ENCODE peak calls at places on chromosomes 7 and 10, in nine cellular contexts. X, K, M, A, T, Z, S, Y and B are unnamed samples.

GRCh38 chr10:7007575-7008190 is 403.2 kb downstream of the SFMBT2 start:
- DNase-seq in X (no peak), K (no peak), M (no peak), A (no peak), T (no peak), Z (no peak), S (no peak), Y (no peak), B (no peak)

GRCh38 chr7:95687759-95688343 is 84.5 kb upstream of the DYNC1I1 start:
- DNase-seq in X (peak; percentile 39), K (no peak), M (no peak), A (no peak), T (no peak), Z (peak; percentile 60), S (peak; percentile 52), Y (no peak), B (peak; percentile 48)

GRCh38 chr10:103820101-103821062 is 35.0 kb downstream of the SH3PXD2A start:
- DNase-seq in X (no peak), K (peak; percentile 77), M (no peak), A (no peak), T (peak; percentile 78), Z (no peak), S (no peak), Y (peak; percentile 77), B (no peak)

GRCh38 chr7:124762611-124763143 is 2.9 kb downstream of the GPR37 start:
- DNase-seq in X (no peak), K (no peak), M (no peak), A (no peak), T (no peak), Z (no peak), S (peak; percentile 20), Y (no peak), B (no peak)

GRCh38 chr10:79380918-79381775 is 33.9 kb downstream of the PPIF start:
- DNase-seq in X (no peak), K (peak; percentile 28), M (peak; percentile 33), A (no peak), T (no peak), Z (no peak), S (no peak), Y (peak; percentile 66), B (no peak)

GRCh38 chr10:128472196-128472595 is 346.0 kb upstream of the MKI67 start:
- DNase-seq in X (no peak), K (peak; percentile 42), M (no peak), A (no peak), T (no peak), Z (no peak), S (no peak), Y (no peak), B (no peak)

GRCh38 chr7:320297-320696 is 30.3 kb downstream of the FOXL3 start:
- DNase-seq in X (no peak), K (peak; percentile 33), M (no peak), A (no peak), T (no peak), Z (peak; percentile 58), S (no peak), Y (no peak), B (no peak)

GRCh38 chr10:14439451-14440259 is 108.9 kb upstream of the FRMD4A start:
- DNase-seq in X (no peak), K (no peak), M (no peak), A (no peak), T (no peak), Z (no peak), S (no peak), Y (no peak), B (no peak)

GRCh38 chr10:3190817-3191216 is 18.2 kb upstream of the PITRM1 start:
- DNase-seq in X (no peak), K (no peak), M (no peak), A (no peak), T (no peak), Z (no peak), S (no peak), Y (no peak), B (no peak)

GRCh38 chr10:3194871-3195270 is 22.3 kb upstream of the PITRM1 start:
- DNase-seq in X (no peak), K (no peak), M (no peak), A (no peak), T (no peak), Z (no peak), S (no peak), Y (no peak), B (no peak)

GRCh38 chr10:3195286-3195685 is 22.7 kb upstream of the PITRM1 start:
- DNase-seq in X (no peak), K (no peak), M (no peak), A (no peak), T (no peak), Z (no peak), S (no peak), Y (no peak), B (no peak)

GRCh38 chr10:3193751-3194150 is 21.2 kb upstream of the PITRM1 start:
- DNase-seq in X (no peak), K (no peak), M (no peak), A (no peak), T (no peak), Z (no peak), S (no peak), Y (no peak), B (no peak)

DNA sequence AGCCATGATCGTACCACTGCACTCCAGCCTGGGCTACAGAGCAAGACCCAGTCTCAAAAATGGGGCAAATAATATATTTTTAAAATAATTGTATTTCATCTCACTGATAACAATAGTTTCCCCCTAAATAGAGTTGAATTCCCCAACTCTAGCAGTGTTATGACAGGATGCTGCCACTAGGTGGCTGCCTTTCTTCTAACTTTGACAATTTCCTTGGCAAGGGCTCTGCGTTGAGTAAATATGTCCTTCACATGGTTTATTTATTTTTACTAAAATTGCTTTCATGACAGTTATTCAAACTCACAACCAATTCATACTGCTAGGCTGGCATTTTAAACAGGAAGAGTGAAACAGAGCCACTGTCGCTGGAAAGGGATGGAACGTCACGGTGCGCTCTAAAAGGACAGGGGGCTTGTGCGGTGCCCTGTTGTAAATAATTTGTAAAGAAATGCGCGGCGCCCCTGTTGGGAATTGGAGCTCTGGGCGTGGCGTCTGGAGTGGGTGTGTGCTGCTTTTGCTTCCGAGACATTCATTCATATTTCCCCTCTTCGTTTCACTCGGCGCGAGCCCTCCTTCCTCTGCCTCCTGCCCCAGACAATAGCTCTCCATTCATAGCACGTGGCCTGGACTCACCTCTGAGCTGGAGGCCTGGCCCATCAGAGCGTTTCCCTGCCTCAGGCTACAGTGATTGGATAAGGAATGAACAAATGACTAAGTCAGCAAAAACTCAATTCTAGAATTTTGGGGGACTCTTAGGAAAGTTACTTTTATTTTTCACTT is 20.5 kb upstream of the PITRM1 start:
- DNase-seq in X (no peak), K (no peak), M (no peak), A (no peak), T (no peak), Z (peak; percentile 41), S (peak; percentile 73), Y (no peak), B (peak; percentile 69)
- H3K4me3 ChIP-seq in X (no peak overlapping the region), K (no peak overlapping the region), M (peak overlapping the region; percentile 9), A (peak overlapping the region; percentile 67), T (peak overlapping the region; percentile 49), Z (no peak overlapping the region), S (no peak overlapping the region), Y (peak overlapping the region; percentile 32), B (peak overlapping the region; percentile 8)

DNA sequence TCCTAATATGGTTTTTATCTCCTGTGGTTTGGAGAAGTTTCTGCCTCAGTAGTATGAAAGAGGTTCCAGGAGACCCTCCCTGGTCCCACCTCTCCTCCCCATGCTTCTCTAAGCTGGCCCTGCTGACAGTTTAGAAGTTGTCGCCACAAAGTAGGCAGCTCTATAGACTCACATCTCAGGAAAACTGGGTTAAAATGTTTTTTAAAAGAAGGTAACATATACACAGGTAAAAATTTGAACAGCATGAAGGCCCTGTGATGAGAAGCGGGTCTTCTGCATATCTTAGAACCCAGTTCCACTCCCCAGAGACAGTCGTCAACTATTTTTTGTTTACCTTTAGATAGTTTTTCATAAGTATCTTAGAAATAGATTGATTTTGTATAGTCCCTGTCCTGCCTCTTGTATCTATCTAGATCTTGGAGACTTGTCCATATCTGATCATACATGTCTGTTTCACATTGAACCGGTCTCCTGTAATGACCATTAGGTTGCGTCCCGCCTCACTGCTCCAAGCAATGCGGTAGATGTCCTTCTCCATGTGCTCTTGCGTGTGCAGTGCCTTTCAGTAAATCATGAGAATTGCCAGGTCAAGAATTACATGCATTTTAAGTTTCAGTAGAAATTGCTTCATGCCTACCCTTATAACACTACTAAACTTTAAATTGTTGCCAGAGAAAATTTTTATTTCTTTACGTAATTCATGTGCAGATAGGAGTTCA is 2.2 kb downstream of the DUSP5 start:
- DNase-seq in X (no peak), K (no peak), M (no peak), A (no peak), T (no peak), Z (no peak), S (no peak), Y (peak; percentile 33), B (no peak)
- H3K4me1 ChIP-seq in X (peaks cover 8% of the 10 kb centered on the region), K (peaks cover 81% of the 10 kb centered on the region), M (peaks cover 71% of the 10 kb centered on the region), A (peaks cover 31% of the 10 kb centered on the region), T (peaks cover 40% of the 10 kb centered on the region), Z (peaks cover 19% of the 10 kb centered on the region), S (peaks cover 46% of the 10 kb centered on the region), Y (peaks cover 87% of the 10 kb centered on the region), B (peaks cover 3% of the 10 kb centered on the region)

DNA sequence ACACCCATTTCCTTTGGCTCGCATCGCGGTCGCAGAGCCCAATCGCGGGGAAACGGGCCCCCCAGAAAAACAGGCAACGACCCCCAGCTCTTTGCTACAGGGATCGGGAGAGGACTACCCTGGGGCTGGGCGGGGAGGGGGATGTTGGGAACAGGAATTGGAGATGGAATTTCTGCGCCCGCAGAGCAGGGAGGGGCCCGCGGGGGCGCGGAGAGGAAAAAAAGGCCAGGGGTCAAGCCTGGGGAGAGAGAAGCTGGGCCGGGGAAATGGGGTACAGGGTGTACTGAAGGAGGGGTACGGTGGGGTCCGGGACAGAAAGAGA is 410 bp downstream of the SGCE start:
- DNase-seq in X (no peak), K (no peak), M (peak; percentile 37), A (no peak), T (no peak), Z (no peak), S (peak; percentile 16), Y (peak; percentile 69), B (peak; percentile 70)
- H3K4me3 ChIP-seq in X (peak overlapping the region; percentile 85), K (peak overlapping the region; percentile 38), M (peak overlapping the region; percentile 64), A (peak overlapping the region; percentile 86), T (peak overlapping the region; percentile 66), Z (peak overlapping the region; percentile 20), S (peak overlapping the region; percentile 96), Y (peak overlapping the region; percentile 55), B (peak overlapping the region; percentile 74)

GRCh38 chr10:124299726-124300125 is 119.0 kb downstream of the OAT start:
- DNase-seq in X (no peak), K (no peak), M (no peak), A (no peak), T (no peak), Z (no peak), S (no peak), Y (no peak), B (no peak)

GRCh38 chr10:124300224-124300623 is 118.5 kb downstream of the OAT start:
- DNase-seq in X (no peak), K (no peak), M (peak; percentile 26), A (no peak), T (no peak), Z (no peak), S (no peak), Y (no peak), B (no peak)

GRCh38 chr10:124300735-124301134 is 118.0 kb downstream of the OAT start:
- DNase-seq in X (no peak), K (no peak), M (no peak), A (no peak), T (no peak), Z (no peak), S (no peak), Y (no peak), B (no peak)

GRCh38 chr10:124302951-124303505 is 115.7 kb downstream of the OAT start:
- DNase-seq in X (no peak), K (no peak), M (peak; percentile 11), A (no peak), T (no peak), Z (no peak), S (no peak), Y (no peak), B (no peak)

GRCh38 chr10:124301736-124302135 is 117.0 kb downstream of the OAT start:
- DNase-seq in X (no peak), K (no peak), M (no peak), A (no peak), T (no peak), Z (no peak), S (no peak), Y (no peak), B (no peak)
- H3K4me1 ChIP-seq in X (no peaks in the 10 kb centered on the region), K (no peaks in the 10 kb centered on the region), M (peaks cover 10% of the 10 kb centered on the region), A (no peaks in the 10 kb centered on the region), T (no peaks in the 10 kb centered on the region), Z (no peaks in the 10 kb centered on the region), S (no peaks in the 10 kb centered on the region), Y (peaks cover 6% of the 10 kb centered on the region), B (no peaks in the 10 kb centered on the region)